ENCODE peak calls at places on chromosomes 4 and X, in six cellular contexts. L is ACHN, O is sciatic nerve, K is cardiac muscle cell, S is nephron progenitor cell, Q is hypothalamus. V is an unnamed sample.

GRCh38 chr4:184811484-184812180 is 14.1 kb downstream of the ACSL1 start:
- DNase-seq in L (no peak), O (no peak), K (no peak), S (no peak), Q (no peak), V (no peak)

GRCh38 chr4:76210502-76210901 is 3.1 kb downstream of the SCARB2 start:
- DNase-seq in L (no peak), O (no peak), K (no peak), S (no peak), Q (no peak), V (no peak)

GRCh38 chrX:7316280-7316679 is 168.3 kb upstream of the PUDP start:
- DNase-seq in L (no peak), O (no peak), K (no peak), S (no peak), Q (no peak), V (no peak)

GRCh38 chrX:15781964-15782711 is 8.1 kb upstream of the ZRSR2 start:
- DNase-seq in L (no peak), O (no peak), K (no peak), S (no peak), Q (no peak), V (no peak)

GRCh38 chr4:3310301-3311094 is 17.7 kb downstream of the RGS12 start:
- DNase-seq in L (no peak), O (peak; percentile 41), K (no peak), S (no peak), Q (no peak), V (peak; percentile 83)

GRCh38 chr4:164396439-164396838 is 357.5 kb upstream of the SMIM31 start:
- DNase-seq in L (peak; percentile 27), O (no peak), K (peak; percentile 55), S (peak; percentile 24), Q (no peak), V (no peak)

GRCh38 chrX:135449637-135450550 is 28.1 kb downstream of the SMIM10L2A start:
- DNase-seq in L (no peak), O (no peak), K (no peak), S (no peak), Q (no peak), V (no peak)

GRCh38 chrX:117429511-117429910 is 687.1 kb downstream of the KLHL13 start:
- DNase-seq in L (no peak), O (no peak), K (no peak), S (no peak), Q (no peak), V (no peak)

GRCh38 chr4:171142639-171143038 is 670.6 kb upstream of the GALNTL6 start:
- DNase-seq in L (no peak), O (no peak), K (no peak), S (no peak), Q (no peak), V (no peak)

V was measured in osteocyte.